ENCODE peak calls at places on chromosomes 7 and 10, in four cellular contexts. T, Y, L and X are unnamed samples.

GRCh38 chr10:91350651-91351081 is 59.5 kb upstream of the HECTD2 start:
- DNase-seq in T (no peak), Y (no peak), L (no peak), X (no peak)

GRCh38 chr10:113059001-113059780 is 109.1 kb downstream of the TCF7L2 start:
- DNase-seq in T (peak; percentile 76), Y (no peak), L (peak; percentile 29), X (no peak)

GRCh38 chr7:135490783-135491182 is 19.1 kb downstream of the CNOT4 start:
- DNase-seq in T (no peak), Y (peak; percentile 58), L (no peak), X (no peak)

GRCh38 chr7:7327423-7327822 is 145.1 kb downstream of the C1GALT1 start:
- DNase-seq in T (no peak), Y (no peak), L (no peak), X (no peak)

GRCh38 chr7:15751191-15751701 is 64.8 kb upstream of the MEOX2 start:
- DNase-seq in T (no peak), Y (no peak), L (no peak), X (no peak)

GRCh38 chr10:90587081-90587491 is 270.8 kb downstream of the HTR7 start:
- DNase-seq in T (no peak), Y (no peak), L (no peak), X (no peak)

GRCh38 chr7:1248077-1248458 is 15.4 kb downstream of the UNCX start:
- DNase-seq in T (no peak), Y (no peak), L (no peak), X (no peak)

GRCh38 chr10:25084447-25084846 is 68.0 kb downstream of the THNSL1 start:
- DNase-seq in T (no peak), Y (no peak), L (no peak), X (no peak)

GRCh38 chr7:2646680-2647571 is 15.1 kb downstream of the TTYH3 start:
- DNase-seq in T (no peak), Y (peak; percentile 95), L (peak; percentile 81), X (no peak)

GRCh38 chr10:4331150-4331549 is 494.9 kb upstream of the AKR1E2 start:
- DNase-seq in T (no peak), Y (no peak), L (no peak), X (no peak)

GRCh38 chr7:14507617-14508016 is 394.9 kb downstream of the DGKB start:
- DNase-seq in T (no peak), Y (no peak), L (no peak), X (no peak)

GRCh38 chr7:36506820-36507219 is 117.2 kb downstream of the ANLN start:
- DNase-seq in T (no peak), Y (no peak), L (no peak), X (no peak)

GRCh38 chr10:96996275-96996980 is 164.3 kb downstream of the LCOR start:
- DNase-seq in T (no peak), Y (no peak), L (no peak), X (no peak)

GRCh38 chr7:89987665-89988064 is 166.6 kb upstream of the STEAP1 start:
- DNase-seq in T (no peak), Y (no peak), L (no peak), X (no peak)

GRCh38 chr10:32413513-32413912 is 32.4 kb upstream of the CCDC7 start:
- DNase-seq in T (no peak), Y (no peak), L (no peak), X (no peak)

GRCh38 chr7:12814797-12815196 is 127.4 kb downstream of the ARL4A start:
- DNase-seq in T (no peak), Y (no peak), L (no peak), X (no peak)

GRCh38 chr7:47572101-47572460 is 9.8 kb downstream of the TNS3 start:
- DNase-seq in T (no peak), Y (no peak), L (no peak), X (no peak)

GRCh38 chr7:122602800-122603199 is 96.1 kb downstream of the RNF133 start:
- DNase-seq in T (no peak), Y (no peak), L (no peak), X (no peak)

GRCh38 chr10:78960316-78960800 is 108.4 kb upstream of the ZMIZ1 start:
- DNase-seq in T (no peak), Y (no peak), L (no peak), X (no peak)

GRCh38 chr10:24825551-24825950 is 101.9 kb upstream of the ARHGAP21 start:
- DNase-seq in T (no peak), Y (no peak), L (no peak), X (no peak)

GRCh38 chr10:26467639-26468038 is 29.5 kb downstream of the APBB1IP start:
- DNase-seq in T (no peak), Y (no peak), L (no peak), X (no peak)

GRCh38 chr10:26464632-26465280 is 26.6 kb downstream of the APBB1IP start:
- DNase-seq in T (no peak), Y (no peak), L (no peak), X (no peak)

GRCh38 chr10:26468691-26469090 is 30.6 kb downstream of the APBB1IP start:
- DNase-seq in T (no peak), Y (no peak), L (no peak), X (no peak)

GRCh38 chr10:26472440-26472778 is 34.3 kb downstream of the APBB1IP start:
- DNase-seq in T (no peak), Y (no peak), L (no peak), X (no peak)

GRCh38 chr10:26468291-26468690 is 30.1 kb downstream of the APBB1IP start:
- DNase-seq in T (peak; percentile 41), Y (no peak), L (no peak), X (no peak)
- TF ChIP-seq SMC3 in T (no peak), Y (no peak), L (no peak), X (no peak)

DNA sequence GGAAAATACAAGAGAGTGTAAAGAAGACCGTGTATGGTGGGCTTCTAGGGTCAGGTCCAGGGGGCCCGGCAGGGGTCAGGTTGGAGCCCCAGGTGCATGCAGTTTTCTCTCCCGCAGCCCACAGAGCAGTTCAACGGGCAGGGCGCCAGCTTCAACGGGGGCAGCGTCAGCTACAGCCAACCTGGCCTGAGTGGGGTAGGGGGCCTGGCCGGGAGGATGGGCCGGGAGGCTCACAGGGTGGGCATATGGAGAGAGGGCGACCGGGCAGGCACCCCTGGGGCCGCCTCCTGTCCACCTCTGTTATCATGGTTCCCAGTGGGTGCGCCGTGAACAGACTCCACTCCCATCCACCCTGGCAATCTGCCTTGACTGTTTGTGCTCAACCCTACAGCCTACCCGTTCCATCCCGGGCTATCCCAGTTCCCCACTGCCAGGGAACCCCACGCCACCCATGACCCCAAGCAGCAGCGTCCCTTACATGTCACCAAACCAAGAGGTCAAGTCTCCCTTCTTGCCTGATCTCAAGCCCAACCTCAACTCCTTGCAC is 11.5 kb downstream of the ZMIZ2 start:
- DNase-seq in T (no peak), Y (no peak), L (no peak), X (no peak)
- TF ChIP-seq SIN3A in T (no peak), Y (no peak), L (no peak), X (no peak)

DNA sequence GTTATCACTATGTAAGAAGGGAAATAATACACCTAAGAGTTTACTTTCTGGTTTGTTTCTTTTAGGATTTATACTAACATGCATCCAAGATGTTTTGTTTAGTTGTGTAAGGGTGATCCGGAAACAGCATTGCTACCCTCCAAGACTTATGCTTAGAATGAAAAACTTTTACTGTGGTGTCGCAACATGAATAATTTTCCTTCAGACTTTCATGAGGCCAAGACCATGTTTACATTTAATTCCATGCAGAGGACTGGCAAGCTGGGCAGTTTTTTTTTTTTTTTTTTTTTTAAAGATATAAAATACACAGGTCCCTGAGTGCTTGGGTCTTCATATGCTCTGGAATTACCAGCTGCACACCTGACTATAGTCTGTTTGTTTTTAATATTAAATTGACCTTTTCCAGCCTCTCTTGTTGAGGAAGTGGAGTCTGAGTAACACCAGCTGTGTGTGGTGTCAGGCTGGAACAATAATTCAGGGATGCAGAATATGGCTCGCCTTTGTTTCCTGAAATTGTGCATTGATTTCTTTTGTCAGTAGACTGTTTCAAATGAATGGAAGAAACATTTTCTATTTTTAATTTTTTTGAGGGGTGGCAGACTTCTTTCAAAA is 81.7 kb downstream of the ST7 start:
- DNase-seq in T (no peak), Y (no peak), L (no peak), X (no peak)
- TF ChIP-seq SMC3 in T (no peak), Y (no peak), L (no peak), X (no peak)

GRCh38 chr7:109092268-109092667 is 522.6 kb downstream of the DNAJB9 start:
- DNase-seq in T (no peak), Y (no peak), L (peak; percentile 7), X (no peak)
- TF ChIP-seq SIN3A in T (no peak), Y (no peak), L (no peak), X (no peak)